ENCODE peak calls at places on chromosome 15, in five cellular contexts. H, I, A, B and C are unnamed samples. For H3K4me1, the result is how much of the 10 kb centered on the place peaks cover.

GRCh38 chr15:57033715-57034439 is 115.4 kb downstream of the TCF12 start:
- ATAC-seq in A (no peak), H (no peak), B (peak), I (no peak), C (no peak)

GRCh38 chr15:72198410-72199270 is 1.1 kb upstream of the GRAMD2A start:
- ATAC-seq in A (no peak), B (no peak), H (no peak), I (peak), C (no peak)

GRCh38 chr15:78879517-78880241 is 7.0 kb downstream of the MORF4L1 start:
- ATAC-seq in H (peak), A (no peak), I (no peak), B (no peak), C (no peak)

GRCh38 chr15:79965836-79966630 is 5.0 kb downstream of the BCL2A1 start:
- ATAC-seq in I (no peak), A (peak), B (peak), H (peak), C (no peak)

GRCh38 chr15:33145447-33145846 is 49.1 kb downstream of the FMN1 start:
- ATAC-seq in B (no peak), H (no peak), I (peak), A (no peak), C (no peak)

GRCh38 chr15:50353251-50353998 is 1.6 kb downstream of the GABPB1 start:
- ATAC-seq in A (peak), H (no peak), I (peak), B (no peak), C (peak)

GRCh38 chr15:63483521-63484371 is 20.6 kb upstream of the USP3 start:
- ATAC-seq in A (peak), I (no peak), H (peak), B (no peak), C (no peak)

GRCh38 chr15:96593735-96594134 is 263.2 kb downstream of the NR2F2 start:
- ATAC-seq in H (no peak), A (no peak), I (no peak), B (peak), C (no peak)

GRCh38 chr15:76588811-76589747 is 252.5 kb downstream of the ISL2 start:
- ATAC-seq in B (peak), H (no peak), I (no peak), A (no peak), C (no peak)

GRCh38 chr15:58357529-58358476 is 74.0 kb upstream of the LIPC start:
- ATAC-seq in I (no peak), A (peak), H (peak), B (no peak), C (no peak)

GRCh38 chr15:75368689-75369239 is 357 bp upstream of the MAN2C1 start:
- ATAC-seq in B (peak), I (peak), A (peak), H (peak), C (no peak)

GRCh38 chr15:78396976-78397375 is 41.0 kb upstream of the IREB2 start:
- ATAC-seq in H (peak), I (peak), B (peak), A (peak), C (peak)

GRCh38 chr15:29040367-29040745 is 154.6 kb downstream of the APBA2 start:
- ATAC-seq in H (no peak), A (no peak), B (no peak), I (no peak), C (no peak)

GRCh38 chr15:75224281-75224680 is 22.6 kb downstream of the C15orf39 start:
- ATAC-seq in I (no peak), A (peak), B (no peak), H (peak), C (no peak)

DNA sequence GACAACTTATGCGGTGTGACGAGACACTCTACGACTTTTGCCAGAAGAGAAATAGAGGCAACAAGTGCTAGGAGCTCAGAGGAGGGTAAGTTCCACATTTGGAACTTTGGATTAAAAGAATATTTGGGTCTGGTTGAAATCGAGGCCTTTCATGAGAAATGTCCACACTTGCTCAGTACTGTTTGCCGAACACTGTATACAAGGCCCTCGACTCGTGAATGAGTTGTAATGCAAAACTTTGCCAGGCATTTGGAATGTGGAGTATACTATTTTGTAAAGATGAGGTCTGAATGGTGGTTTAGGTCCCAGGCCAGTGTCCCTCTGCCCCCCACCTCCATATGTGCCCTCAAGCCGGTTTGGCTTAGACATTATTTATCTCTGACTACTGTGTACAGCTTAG is 73.9 kb downstream of the IGF1R start:
- ATAC-seq in I (no peak), A (no peak), H (peak), B (no peak), C (no peak)
- H3K4me1 ChIP-seq in I (under half), A (under half), H (half or more), B (half or more), C (half or more)

DNA sequence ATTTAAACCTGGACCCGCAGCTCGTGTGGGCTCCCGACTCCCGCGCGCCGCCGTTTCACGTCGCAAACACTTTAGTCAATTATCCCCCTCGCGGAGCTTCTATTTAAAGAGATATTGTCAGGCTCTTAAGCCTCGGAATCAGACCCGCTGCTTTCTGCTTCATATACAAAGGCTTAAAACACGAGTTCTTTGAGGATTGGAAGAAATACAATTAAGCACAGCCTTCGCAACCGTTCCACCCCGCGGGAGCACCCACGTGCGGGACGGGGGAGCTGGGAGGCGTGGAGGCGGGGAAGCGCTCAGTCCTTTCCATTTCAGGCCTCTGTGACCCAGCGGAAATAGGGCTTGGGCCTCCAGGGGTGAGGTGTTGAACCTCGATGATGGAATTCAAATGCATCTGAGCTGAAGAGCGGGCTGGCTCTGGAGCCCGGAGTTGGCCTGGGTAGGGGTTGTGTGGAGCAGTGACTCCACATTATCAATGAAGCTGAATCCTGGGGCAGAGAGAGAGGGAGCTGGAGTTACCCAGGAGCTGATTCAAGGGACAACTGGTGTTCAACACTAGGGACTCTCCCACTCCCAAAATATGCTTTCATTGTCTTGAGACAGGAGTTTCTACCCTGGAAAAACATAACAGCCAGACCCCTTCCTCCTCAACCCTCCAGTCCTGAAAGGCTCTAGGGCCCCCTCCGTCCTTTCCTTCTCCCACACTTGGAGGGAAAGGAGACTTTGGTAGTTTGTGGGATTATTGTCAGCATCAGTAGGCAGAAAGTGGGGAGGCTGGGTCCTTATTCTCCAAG is 2.4 kb downstream of the ANKRD63 start:
- ATAC-seq in I (no peak), A (no peak), H (no peak), B (no peak), C (no peak)
- H3K4me3 ChIP-seq in I (no peak), A (no peak), H (no peak), B (no peak), C (no peak)

GRCh38 chr15:82944840-82945239 is 7.7 kb downstream of the HOMER2 start:
- ATAC-seq in B (no peak), I (no peak), H (no peak), A (no peak), C (no peak)
- TF ChIP-seq EP300 in B (no peak), I (no peak), H (no peak), A (no peak), C (no peak)

GRCh38 chr15:67115567-67115966 is 50.2 kb downstream of the SMAD3 start:
- ATAC-seq in H (peak), B (no peak), A (peak), I (no peak), C (no peak)
- H3K4me1 ChIP-seq in H (half or more), B (half or more), A (under half), I (half or more), C (under half)

GRCh38 chr15:52462806-52463360 is 65.8 kb downstream of the MYO5A start:
- ATAC-seq in B (no peak), A (no peak), I (no peak), H (no peak), C (no peak)

GRCh38 chr15:52466134-52466701 is 62.5 kb downstream of the MYO5A start:
- ATAC-seq in A (peak), I (peak), H (peak), B (peak), C (peak)

GRCh38 chr15:52463638-52464037 is 65.0 kb downstream of the MYO5A start:
- ATAC-seq in A (peak), I (no peak), H (peak), B (no peak), C (no peak)

GRCh38 chr15:52464040-52464439 is 64.6 kb downstream of the MYO5A start:
- ATAC-seq in B (no peak), H (peak), I (no peak), A (peak), C (no peak)

GRCh38 chr15:52464478-52464877 is 64.2 kb downstream of the MYO5A start:
- ATAC-seq in I (no peak), B (no peak), A (peak), H (no peak), C (no peak)
- H3K4me3 ChIP-seq in I (no peak), B (no peak), A (peak), H (no peak), C (no peak)

GRCh38 chr15:25684521-25685215 is 178.5 kb downstream of the ATP10A start:
- ATAC-seq in B (no peak), A (no peak), H (no peak), I (no peak), C (peak)
- TF ChIP-seq EP300 in B (no peak), A (no peak), H (no peak), I (no peak), C (no peak)

DNA sequence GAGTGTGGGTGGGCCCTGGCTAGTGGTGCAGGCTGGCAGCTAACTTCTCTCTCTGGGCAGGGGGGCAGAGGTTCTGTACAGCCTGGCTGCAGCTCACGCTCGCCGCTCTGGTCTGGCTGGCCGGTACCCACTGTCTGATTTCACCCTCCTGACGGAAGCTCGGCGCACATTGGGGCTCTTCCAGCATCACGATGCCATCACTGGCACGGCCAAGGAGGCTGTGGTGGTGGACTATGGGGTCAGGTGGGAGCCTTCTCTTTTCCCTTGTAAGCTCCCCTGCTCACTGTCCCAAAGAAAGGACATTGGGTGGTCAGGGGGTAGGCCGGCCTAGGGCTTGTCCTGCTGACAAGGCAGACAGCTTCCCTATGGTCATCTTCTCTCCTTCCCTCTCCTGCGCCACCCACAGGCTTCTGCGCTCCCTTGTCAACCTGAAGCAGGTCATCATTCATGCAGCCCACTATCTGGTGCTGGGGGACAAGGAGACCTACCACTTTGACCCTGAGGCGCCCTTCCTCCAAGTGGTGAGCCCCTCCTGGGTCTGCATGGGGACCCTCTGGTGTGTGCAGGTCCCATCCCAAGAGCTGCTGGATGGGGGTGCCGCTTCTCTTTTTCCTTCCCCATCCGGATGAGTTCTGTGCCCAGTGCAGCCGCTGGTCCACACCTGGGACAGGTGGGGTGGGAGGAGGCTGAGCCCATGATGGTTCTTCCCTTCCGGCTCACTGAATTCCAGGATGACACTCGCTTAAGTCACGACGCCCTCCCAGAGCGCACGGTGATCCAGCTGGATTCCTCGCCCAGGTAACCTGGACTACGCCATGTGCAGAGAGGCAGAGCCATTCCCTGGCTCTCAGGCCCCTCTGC is 7.6 kb downstream of the MAN2A2 start:
- ATAC-seq in H (peak), I (no peak), A (no peak), B (no peak), C (no peak)
- H3K4me1 ChIP-seq in H (under half), I (under half), A (under half), B (under half), C (under half)

GRCh38 chr15:67834593-67835348 is 5.1 kb downstream of the RNU6-1 start:
- ATAC-seq in A (peak), I (no peak), H (peak), B (peak), C (peak)

GRCh38 chr15:67835349-67836133 is 4.3 kb downstream of the RNU6-1 start:
- ATAC-seq in A (peak), I (no peak), B (no peak), H (no peak), C (no peak)

GRCh38 chr15:67836955-67837354 is 2.9 kb downstream of the RNU6-1 start:
- ATAC-seq in B (no peak), H (no peak), I (no peak), A (no peak), C (no peak)

GRCh38 chr15:67836477-67836876 is 3.4 kb downstream of the RNU6-1 start:
- ATAC-seq in B (no peak), I (no peak), A (no peak), H (no peak), C (no peak)

GRCh38 chr15:67836134-67836455 is 3.8 kb downstream of the RNU6-1 start:
- ATAC-seq in I (no peak), B (no peak), A (no peak), H (no peak), C (no peak)
- H3K4me3 ChIP-seq in I (peak), B (peak), A (peak), H (no peak), C (peak)

GRCh38 chr15:83694030-83694429 is 40.1 kb downstream of the ADAMTSL3 start:
- ATAC-seq in I (no peak), B (peak), A (no peak), H (peak), C (peak)
- TF ChIP-seq EP300 in I (no peak), B (no peak), A (no peak), H (no peak), C (no peak)

GRCh38 chr15:98720036-98720435 is 71.7 kb downstream of the IGF1R start:
- ATAC-seq in H (no peak), B (no peak), A (no peak), I (no peak), C (no peak)
- H3K4me1 ChIP-seq in H (half or more), B (half or more), A (under half), I (under half), C (under half)